ENCODE peak calls at places on chromosomes 3 and 15, in seven cellular contexts. V, J, M, B, U, D and P are unnamed samples. For H3K4me1 and H3K36me3, the result is how much of the 10 kb centered on the place peaks cover.

GRCh38 chr15:83092309-83092976 is 15.0 kb upstream of the TM6SF1 start:
- DNase-seq in U (peak), J (no peak), V (peak), M (peak), D (peak), B (no peak), P (no peak)

GRCh38 chr3:12708584-12709192 is 44.8 kb upstream of the RAF1 start:
- DNase-seq in V (no peak), J (no peak), U (peak), M (no peak), D (no peak), B (no peak), P (no peak)

GRCh38 chr15:79769081-79769481 is 127.7 kb downstream of the MTHFS start:
- DNase-seq in U (no peak), V (no peak), M (no peak), B (no peak), D (no peak), J (no peak), P (no peak)

GRCh38 chr15:67548862-67549651 is 6.6 kb downstream of the MAP2K5 start:
- DNase-seq in J (no peak), D (peak), M (no peak), U (no peak), B (no peak), V (peak), P (peak)

GRCh38 chr3:101639280-101639963 is 37.5 kb downstream of the ZBTB11 start:
- DNase-seq in M (no peak), V (no peak), J (no peak), U (no peak), D (no peak), B (no peak), P (no peak)

GRCh38 chr3:153673853-153674252 is 447.3 kb upstream of the ARHGEF26 start:
- DNase-seq in B (no peak), J (no peak), V (no peak), M (no peak), U (no peak), D (no peak), P (no peak)

GRCh38 chr15:79007066-79007465 is 62.2 kb upstream of the CTSH start:
- DNase-seq in M (peak), U (peak), D (peak), V (peak), J (no peak), B (peak), P (peak)

GRCh38 chr3:161221881-161222600 is 930 bp downstream of the NMD3 start:
- DNase-seq in D (peak), J (peak), B (no peak), V (no peak), U (peak), M (peak), P (no peak)

GRCh38 chr3:128496602-128497304 is 3.8 kb upstream of the GATA2 start:
- DNase-seq in D (no peak), U (no peak), M (no peak), V (no peak), B (peak), J (no peak), P (no peak)
- H3K4me3 ChIP-seq in D (no peak), U (no peak), M (peak), V (peak), B (no peak), J (peak), P (no peak)

GRCh38 chr15:101522091-101522490 is 32.6 kb upstream of the PCSK6 start:
- DNase-seq in M (no peak), D (peak), V (no peak), B (no peak), J (no peak), U (no peak), P (no peak)

GRCh38 chr15:101521563-101521962 is 32.1 kb upstream of the PCSK6 start:
- DNase-seq in D (no peak), J (no peak), B (no peak), M (no peak), V (no peak), U (no peak), P (no peak)

GRCh38 chr15:101522621-101523559 is 33.4 kb upstream of the PCSK6 start:
- DNase-seq in V (no peak), U (no peak), B (no peak), J (no peak), M (no peak), D (no peak), P (no peak)

GRCh38 chr15:101525087-101525669 is 35.7 kb upstream of the PCSK6 start:
- DNase-seq in M (no peak), B (no peak), J (no peak), U (no peak), D (no peak), V (no peak), P (no peak)

GRCh38 chr15:101523560-101523940 is 34.0 kb upstream of the PCSK6 start:
- DNase-seq in D (peak), M (no peak), V (no peak), U (no peak), J (no peak), B (no peak), P (no peak)
- H3K4me1 ChIP-seq in D (under half), M (under half), V (under half), U (under half), J (under half), B (under half), P (under half)

GRCh38 chr3:177722386-177722785 is 525.1 kb upstream of the TBL1XR1 start:
- DNase-seq in M (no peak), B (no peak), V (no peak), U (no peak), D (no peak), J (no peak), P (no peak)
- H3K36me3 ChIP-seq in M (under half), B (under half), V (under half), U (under half), D (under half), J (under half), P (under half)

GRCh38 chr3:20741381-20741780 is 555.4 kb upstream of the SGO1 start:
- DNase-seq in B (no peak), M (no peak), D (no peak), V (no peak), J (no peak), U (no peak), P (no peak)

GRCh38 chr3:20739814-20740213 is 553.8 kb upstream of the SGO1 start:
- DNase-seq in D (no peak), V (no peak), B (no peak), J (no peak), M (no peak), U (no peak), P (no peak)

DNA sequence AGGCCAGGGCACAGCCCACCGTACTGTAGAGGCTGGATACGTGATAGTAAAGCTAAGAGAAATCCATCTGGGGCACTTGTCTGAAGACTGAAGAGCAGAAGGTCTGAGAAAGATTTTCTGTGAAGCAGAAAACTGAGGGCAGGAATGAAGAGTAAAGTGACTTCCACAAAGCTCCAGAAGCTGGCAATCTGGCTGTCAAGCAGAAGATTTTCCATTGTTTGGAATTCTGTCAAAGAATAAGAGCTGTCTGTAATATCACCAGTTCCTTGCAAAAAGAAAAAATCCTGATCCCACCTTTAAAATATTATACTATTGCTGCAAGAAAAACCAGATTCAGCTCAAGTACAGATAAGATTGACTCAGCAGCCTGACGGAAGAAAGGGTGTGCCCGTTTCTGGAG is 550.3 kb upstream of the SGO1 start:
- DNase-seq in B (no peak), D (no peak), J (no peak), V (no peak), U (no peak), M (no peak), P (no peak)
- H3K4me3 ChIP-seq in B (no peak), D (no peak), J (no peak), V (no peak), U (no peak), M (no peak), P (no peak)

DNA sequence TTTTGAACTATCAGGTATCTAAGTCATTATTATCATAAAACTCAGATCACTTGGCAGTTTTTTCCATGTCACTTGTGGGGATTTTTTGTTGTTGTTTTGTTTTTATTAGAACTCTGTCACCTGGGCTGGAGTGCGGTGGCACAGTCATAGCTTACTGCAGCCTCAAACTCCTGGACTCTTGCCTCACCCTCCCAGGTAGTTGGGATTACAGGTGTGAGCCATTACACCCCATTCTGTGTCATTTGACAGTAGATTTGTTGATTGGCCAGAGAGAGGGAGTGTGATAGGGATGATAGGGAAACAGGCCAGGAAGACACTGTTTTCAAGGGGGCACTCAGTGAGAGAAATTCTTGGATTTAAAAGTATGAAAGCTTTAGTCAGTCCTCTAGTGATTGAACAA is 54.7 kb upstream of the SCAANT1 start:
- DNase-seq in V (no peak), D (peak), U (no peak), B (no peak), J (no peak), M (no peak), P (no peak)
- H3K4me1 ChIP-seq in V (half or more), D (half or more), U (half or more), B (half or more), J (under half), M (under half), P (under half)

DNA sequence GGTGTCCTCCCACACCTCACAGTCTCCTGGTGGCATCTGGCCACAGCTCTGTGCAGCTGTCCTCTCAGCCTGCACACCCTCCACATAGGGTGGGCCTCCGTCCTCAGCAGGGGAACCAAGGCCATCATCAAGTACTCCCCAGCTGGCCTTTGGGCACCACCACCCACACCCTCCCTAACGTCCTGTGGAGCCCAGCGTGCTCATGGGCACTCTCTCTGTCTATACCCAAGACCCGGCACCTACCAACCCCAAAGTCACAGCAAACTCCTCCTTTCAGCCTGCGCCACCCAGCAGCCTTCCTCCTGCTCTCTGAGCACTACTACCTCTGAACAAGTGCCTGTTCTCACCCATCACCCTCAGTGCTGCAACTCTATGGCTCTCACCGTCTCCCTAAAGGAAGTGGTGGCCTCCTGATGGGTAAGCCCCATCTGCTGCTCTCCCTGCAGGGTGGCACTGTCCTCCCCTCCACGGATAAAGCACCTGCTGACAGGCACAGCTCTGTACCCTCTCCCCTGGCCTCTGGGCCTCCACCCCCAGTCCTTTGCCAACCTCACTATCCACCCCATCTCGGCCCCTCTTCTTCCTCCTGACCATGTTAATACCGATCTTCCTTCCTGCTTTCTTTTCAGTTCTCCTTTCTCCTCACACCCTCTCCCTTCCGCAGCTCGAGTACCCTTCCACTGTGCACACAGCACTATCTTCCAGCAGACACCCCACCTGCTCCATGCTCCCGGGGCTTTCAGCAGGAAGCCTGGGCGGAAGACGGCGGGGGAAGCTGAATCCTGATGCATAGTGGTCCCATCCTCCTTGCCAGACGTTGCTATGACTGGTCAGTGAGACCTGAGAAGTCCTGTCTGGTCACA is 31.5 kb downstream of the SLC41A3 start:
- DNase-seq in V (no peak), M (no peak), D (no peak), B (no peak), J (no peak), U (no peak), P (no peak)
- H3K36me3 ChIP-seq in V (under half), M (under half), D (under half), B (under half), J (under half), U (under half), P (under half)

GRCh38 chr3:8595252-8595934 is 49.2 kb downstream of the SSUH2 start:
- DNase-seq in V (no peak), M (no peak), B (no peak), U (no peak), J (no peak), D (no peak), P (no peak)
- H3K4me3 ChIP-seq in V (no peak), M (no peak), B (no peak), U (no peak), J (no peak), D (no peak), P (no peak)